ENCODE peak calls at places on chromosomes 6 and 20, in ten cellular contexts. Y is vagina, U is uterus, S is HCT116, N is transverse colon, F is adrenal gland, L is gastrocnemius medialis, M is heart left ventricle, G is body of pancreas, P is ovary. E is an unnamed sample.

GRCh38 chr20:46088409-46089075 is 1.2 kb downstream of the NCOA5 start:
- DNase-seq in Y (no peak), U (no peak), S (no peak), N (no peak), F (no peak), L (no peak), M (no peak), G (no peak), P (no peak), E (no peak)

GRCh38 chr20:63315240-63315981 is 22.4 kb downstream of the COL20A1 start:
- DNase-seq in Y (no peak), U (no peak), S (no peak), N (no peak), F (no peak), L (no peak), M (no peak), G (no peak), P (peak; percentile 14), E (peak; percentile 62)

GRCh38 chr6:81326856-81327561 is 425.5 kb downstream of the TENT5A start:
- DNase-seq in Y (no peak), U (no peak), S (no peak), N (no peak), F (no peak), L (no peak), M (no peak), G (peak; percentile 2), P (no peak), E (no peak)

GRCh38 chr6:30727920-30728605 is 7.9 kb downstream of the TUBB start:
- DNase-seq in Y (no peak), U (no peak), S (no peak), N (no peak), F (peak; percentile 50), L (no peak), M (no peak), G (no peak), P (no peak), E (no peak)

GRCh38 chr6:62614442-62614841 is 328.4 kb upstream of the KHDRBS2 start:
- DNase-seq in Y (no peak), U (no peak), S (no peak), N (no peak), F (no peak), L (no peak), M (no peak), G (no peak), P (no peak), E (no peak)

GRCh38 chr6:63573899-63574553 is 1.7 kb downstream of the LOC128125822 start:
- DNase-seq in Y (no peak), U (no peak), S (peak; percentile 62), N (peak; percentile 57), F (peak; percentile 47), L (peak; percentile 44), M (no peak), G (peak; percentile 69), P (no peak), E (no peak)

GRCh38 chr20:5706797-5707196 is 43.4 kb upstream of the SHLD1 start:
- DNase-seq in Y (no peak), U (no peak), S (no peak), N (no peak), F (no peak), L (no peak), M (no peak), G (no peak), P (no peak), E (no peak)

GRCh38 chr6:710601-711571 is 17.9 kb upstream of the EXOC2 start:
- DNase-seq in Y (no peak), U (peak; percentile 53), S (no peak), N (peak; percentile 60), F (peak; percentile 57), L (no peak), M (peak; percentile 64), G (peak; percentile 33), P (peak; percentile 56), E (peak; percentile 71)

GRCh38 chr6:15461127-15461944 is 201.5 kb downstream of the DTNBP1 start:
- DNase-seq in Y (peak; percentile 25), U (no peak), S (no peak), N (no peak), F (no peak), L (no peak), M (no peak), G (no peak), P (no peak), E (no peak)

GRCh38 chr6:167113935-167114910 is 8.7 kb upstream of the CCR6 start:
- DNase-seq in Y (no peak), U (no peak), S (no peak), N (peak; percentile 67), F (no peak), L (no peak), M (no peak), G (no peak), P (no peak), E (no peak)
- TF ChIP-seq POLR2A in Y (no peak), U (no peak), S (no peak), N (peak; percentile 34), F (no peak), L (no peak), M (no peak), G (no peak), P (no peak), E (peak; percentile 43)

DNA sequence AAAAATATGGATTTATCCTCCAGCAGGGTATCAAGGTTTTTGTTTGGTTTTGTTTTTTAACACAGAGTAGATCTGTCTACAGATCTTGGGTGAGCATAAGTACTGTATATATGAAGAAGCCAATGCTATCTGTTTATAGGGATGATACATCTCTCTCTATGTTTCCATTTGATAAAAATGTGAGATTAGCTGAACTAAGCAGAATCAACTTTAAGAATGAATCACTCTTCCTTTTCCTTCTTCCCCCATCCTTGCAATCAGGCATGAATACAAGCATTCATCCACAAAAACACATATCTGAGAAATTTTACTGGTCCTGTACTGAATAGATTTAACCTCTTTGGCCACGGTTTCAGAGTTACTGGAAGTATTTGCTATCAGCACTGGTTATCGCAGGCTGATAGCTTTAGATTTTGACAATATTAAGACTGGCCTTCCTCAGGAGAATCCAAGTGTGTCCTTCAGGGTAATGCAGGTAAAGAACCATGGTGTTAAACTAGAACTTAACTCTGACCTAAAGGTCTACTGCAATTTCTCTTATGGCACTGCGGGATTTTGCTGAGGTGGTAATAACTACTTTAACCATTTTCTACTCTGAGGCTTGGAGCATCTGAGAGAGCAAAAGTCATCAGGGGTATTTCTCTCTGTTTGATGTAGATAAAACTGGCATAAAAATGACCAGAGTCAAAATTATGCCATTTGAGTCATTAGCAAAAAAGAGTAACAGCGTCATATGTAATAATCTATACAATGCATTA is 1.5 kb downstream of the SNAP25 start:
- DNase-seq in Y (no peak), U (no peak), S (no peak), N (no peak), F (no peak), L (no peak), M (no peak), G (no peak), P (no peak), E (no peak)
- H3K27me3 ChIP-seq in Y (no peaks in the 10 kb centered on the region), U (no peaks in the 10 kb centered on the region), S (peaks cover 15% of the 10 kb centered on the region), N (peaks cover 55% of the 10 kb centered on the region), F (peaks cover 23% of the 10 kb centered on the region), L (peaks cover 14% of the 10 kb centered on the region), M (peaks cover 5% of the 10 kb centered on the region), G (peaks cover 18% of the 10 kb centered on the region), P (no peaks in the 10 kb centered on the region), E (no peaks in the 10 kb centered on the region)

GRCh38 chr6:10721850-10722569 is 860 bp upstream of the TMEM14C start:
- DNase-seq in Y (no peak), U (no peak), S (no peak), N (no peak), F (no peak), L (no peak), M (no peak), G (no peak), P (no peak), E (no peak)

GRCh38 chr6:10722820-10723651 is at the start of gene TMEM14C:
- DNase-seq in Y (peak; percentile 98), U (peak; percentile 99), S (peak; percentile 95), N (peak; percentile 99), F (peak; percentile 99), L (peak; percentile 99), M (peak; percentile 99), G (peak; percentile 99), P (peak; percentile 98), E (peak; percentile 100)

GRCh38 chr6:10719386-10720228 is 3.3 kb upstream of the TMEM14C start:
- DNase-seq in Y (no peak), U (peak; percentile 31), S (no peak), N (peak; percentile 16), F (peak; percentile 29), L (no peak), M (peak; percentile 69), G (peak; percentile 21), P (peak; percentile 62), E (no peak)

GRCh38 chr6:10722570-10722819 is 375 bp upstream of the TMEM14C start:
- DNase-seq in Y (no peak), U (no peak), S (no peak), N (no peak), F (no peak), L (no peak), M (no peak), G (no peak), P (no peak), E (no peak)

DNA sequence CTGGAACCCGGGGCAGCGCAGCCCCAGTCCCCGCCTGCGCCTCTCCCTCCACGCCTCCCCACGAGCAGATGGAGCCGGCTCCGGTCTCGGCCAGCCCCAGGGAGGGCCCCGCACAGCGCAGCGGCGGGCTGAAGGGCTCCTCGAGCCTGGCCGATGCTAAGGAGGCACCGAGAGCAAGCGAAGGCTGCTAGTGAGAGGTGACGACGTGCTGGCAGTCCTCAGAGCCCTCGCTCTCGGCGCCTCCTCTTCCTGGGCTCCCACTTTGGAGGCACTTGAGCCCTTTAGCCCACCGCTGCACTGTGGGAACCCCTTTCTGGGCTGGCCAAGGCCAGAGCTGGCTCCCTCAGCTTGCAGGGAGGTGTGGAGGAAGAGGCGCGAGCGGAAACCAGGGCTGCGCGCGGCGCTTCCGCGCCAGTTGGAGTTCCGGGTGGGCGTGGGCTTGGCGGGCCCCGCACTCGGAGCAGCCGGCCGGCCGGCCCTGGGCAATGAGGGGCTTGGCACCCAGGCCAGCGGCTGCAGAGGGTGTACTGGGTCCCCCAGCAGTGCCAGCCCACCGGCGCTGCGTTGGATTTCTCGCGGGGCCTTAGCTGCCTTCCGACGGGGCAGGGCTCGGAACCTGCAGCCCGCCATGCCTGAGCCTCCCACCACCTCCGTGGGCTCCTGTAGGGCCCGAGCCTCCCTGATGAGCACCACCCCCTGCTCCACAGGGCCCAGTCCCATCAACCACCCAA is 2.5 kb upstream of the TMEM14C start:
- DNase-seq in Y (no peak), U (peak; percentile 50), S (no peak), N (peak; percentile 43), F (peak; percentile 45), L (no peak), M (peak; percentile 69), G (peak; percentile 35), P (peak; percentile 54), E (peak; percentile 58)
- H3K4me3 ChIP-seq in Y (peak overlapping the region; percentile 46), U (peak overlapping the region; percentile 66), S (no peak overlapping the region), N (peak overlapping the region; percentile 62), F (peak overlapping the region; percentile 62), L (peak overlapping the region; percentile 71), M (peak overlapping the region; percentile 61), G (peak overlapping the region; percentile 21), P (peak overlapping the region; percentile 47), E (peak overlapping the region; percentile 72)

GRCh38 chr6:26157838-26158580 is 70.8 kb downstream of the HFE start:
- DNase-seq in Y (peak; percentile 99), U (peak; percentile 78), S (peak; percentile 99), N (peak; percentile 89), F (peak; percentile 90), L (peak; percentile 73), M (peak; percentile 83), G (peak; percentile 93), P (peak; percentile 83), E (peak; percentile 84)
- TF ChIP-seq POLR2A in Y (peak; percentile 99), U (peak; percentile 99), S (peak; percentile 96), N (peak; percentile 100), F (peak; percentile 100), L (peak; percentile 97), M (peak; percentile 99), G (peak; percentile 100), P (peak; percentile 96), E (peak; percentile 100)

GRCh38 chr6:108115598-108116058 is 41.1 kb upstream of the OSTM1 start:
- DNase-seq in Y (no peak), U (no peak), S (peak; percentile 41), N (peak; percentile 62), F (peak; percentile 25), L (no peak), M (no peak), G (peak; percentile 61), P (no peak), E (peak; percentile 25)
- H3K27me3 ChIP-seq in Y (peaks cover 18% of the 10 kb centered on the region), U (peaks cover 16% of the 10 kb centered on the region), S (no peaks in the 10 kb centered on the region), N (peaks cover 99% of the 10 kb centered on the region), F (peaks cover 18% of the 10 kb centered on the region), L (peaks cover 67% of the 10 kb centered on the region), M (peaks cover 36% of the 10 kb centered on the region), G (peaks cover 29% of the 10 kb centered on the region), P (no peaks in the 10 kb centered on the region), E (no peaks in the 10 kb centered on the region)

E was measured in upper lobe of left lung.